ENCODE peak calls at places on chromosomes 2 and 18, in eight cellular contexts. X, K, T, M, W, B, D and F are unnamed samples.

GRCh38 chr2:11556101-11556806 is 22.4 kb downstream of the GREB1 start:
- DNase-seq in X (no peak), K (no peak), T (no peak), M (no peak), W (peak), B (peak), D (no peak), F (no peak)

GRCh38 chr2:71256421-71256820 is 29.5 kb upstream of the PAIP2B start:
- DNase-seq in X (no peak), K (no peak), T (no peak), M (no peak), W (no peak), B (no peak), D (no peak), F (no peak)

GRCh38 chr2:156321243-156321904 is 11.1 kb downstream of the NR4A2 start:
- DNase-seq in X (peak), K (peak), T (peak), M (no peak), W (peak), B (peak), D (no peak), F (no peak)

GRCh38 chr2:51859260-51859659 is 827.3 kb upstream of the NRXN1 start:
- DNase-seq in X (no peak), K (no peak), T (no peak), M (no peak), W (no peak), B (no peak), D (no peak), F (no peak)

GRCh38 chr2:16613475-16613874 is 52.2 kb downstream of the CYRIA start:
- DNase-seq in X (no peak), K (peak), T (peak), M (no peak), W (no peak), B (no peak), D (no peak), F (no peak)

GRCh38 chr2:175097297-175097696 is 70.7 kb downstream of the ATF2 start:
- DNase-seq in X (no peak), K (no peak), T (peak), M (no peak), W (no peak), B (peak), D (no peak), F (peak)

GRCh38 chr2:232480201-232481190 is 7.1 kb downstream of the ECEL1 start:
- DNase-seq in X (peak), K (no peak), T (no peak), M (no peak), W (no peak), B (no peak), D (no peak), F (no peak)

GRCh38 chr18:48923746-48924580 is 26.8 kb downstream of the SMAD7 start:
- DNase-seq in X (no peak), K (no peak), T (peak), M (no peak), W (no peak), B (peak), D (no peak), F (no peak)

GRCh38 chr2:38603402-38604265 is 906 bp upstream of the HNRNPLL start:
- DNase-seq in X (peak), K (peak), T (peak), M (peak), W (peak), B (peak), D (peak), F (peak)

GRCh38 chr18:50008306-50008705 is 186.6 kb downstream of the MYO5B start:
- DNase-seq in X (no peak), K (no peak), T (no peak), M (no peak), W (no peak), B (no peak), D (no peak), F (no peak)

GRCh38 chr2:105789745-105790466 is 45.2 kb downstream of the NCK2 start:
- DNase-seq in X (no peak), K (no peak), T (peak), M (peak), W (no peak), B (peak), D (peak), F (peak)

GRCh38 chr2:174682578-174683391 is 81.5 kb downstream of the CHRNA1 start:
- DNase-seq in X (peak), K (peak), T (peak), M (peak), W (peak), B (peak), D (peak), F (peak)

GRCh38 chr2:127086800-127087737 is 19.9 kb downstream of the BIN1 start:
- DNase-seq in X (peak), K (peak), T (peak), M (peak), W (peak), B (peak), D (no peak), F (peak)

GRCh38 chr2:7634370-7634769 is 717.2 kb downstream of the RNF144A start:
- DNase-seq in X (no peak), K (no peak), T (no peak), M (no peak), W (no peak), B (no peak), D (no peak), F (no peak)

GRCh38 chr2:3620834-3621233 is 25.9 kb downstream of the COLEC11 start:
- DNase-seq in X (no peak), K (no peak), T (no peak), M (no peak), W (no peak), B (peak), D (no peak), F (peak)

GRCh38 chr2:2147024-2147900 is 183.8 kb downstream of the MYT1L start:
- DNase-seq in X (no peak), K (peak), T (no peak), M (no peak), W (no peak), B (no peak), D (no peak), F (no peak)

GRCh38 chr2:203819434-203820133 is 48.0 kb upstream of the CTLA4 start:
- DNase-seq in X (no peak), K (no peak), T (no peak), M (peak), W (no peak), B (no peak), D (no peak), F (no peak)

GRCh38 chr18:35983818-35984217 is 11.3 kb downstream of the RMP24 start:
- DNase-seq in X (no peak), K (no peak), T (peak), M (no peak), W (no peak), B (peak), D (no peak), F (peak)

GRCh38 chr2:37602040-37602439 is 69.4 kb downstream of the CDC42EP3 start:
- DNase-seq in X (no peak), K (no peak), T (no peak), M (no peak), W (no peak), B (no peak), D (no peak), F (no peak)

GRCh38 chr2:200479617-200480292 is 30.1 kb downstream of the KCTD18 start:
- DNase-seq in X (no peak), K (no peak), T (peak), M (no peak), W (no peak), B (peak), D (no peak), F (peak)

GRCh38 chr18:46338213-46338612 is 234.0 kb downstream of the HAUS1 start:
- DNase-seq in X (no peak), K (peak), T (no peak), M (no peak), W (peak), B (no peak), D (no peak), F (no peak)

GRCh38 chr2:12950957-12951656 is 234.4 kb downstream of the TRIB2 start:
- DNase-seq in X (no peak), K (no peak), T (peak), M (no peak), W (no peak), B (peak), D (no peak), F (peak)

GRCh38 chr2:224951723-224952481 is 90.4 kb downstream of the DOCK10 start:
- DNase-seq in X (no peak), K (no peak), T (peak), M (no peak), W (no peak), B (no peak), D (no peak), F (no peak)

GRCh38 chr2:101630224-101630949 is 67.1 kb upstream of the MAP4K4 start:
- DNase-seq in X (no peak), K (no peak), T (no peak), M (no peak), W (no peak), B (no peak), D (no peak), F (no peak)

GRCh38 chr2:7566382-7566881 is 649.2 kb downstream of the RNF144A start:
- DNase-seq in X (no peak), K (no peak), T (no peak), M (no peak), W (no peak), B (no peak), D (no peak), F (no peak)

GRCh38 chr2:61898810-61899209 is 6.7 kb upstream of the COMMD1 start:
- DNase-seq in X (no peak), K (no peak), T (peak), M (no peak), W (peak), B (peak), D (no peak), F (peak)

GRCh38 chr2:134289225-134289624 is 35.4 kb downstream of the MGAT5 start:
- DNase-seq in X (no peak), K (no peak), T (no peak), M (peak), W (no peak), B (no peak), D (no peak), F (no peak)

GRCh38 chr2:63841254-63842022 is at the start of gene UGP2:
- DNase-seq in X (peak), K (peak), T (peak), M (peak), W (peak), B (peak), D (peak), F (peak)

GRCh38 chr2:197255550-197255949 is 55.0 kb downstream of the ANKRD44 start:
- DNase-seq in X (peak), K (peak), T (peak), M (peak), W (peak), B (peak), D (peak), F (peak)

GRCh38 chr18:13712400-13713131 is 13.8 kb downstream of the FAM210A start:
- DNase-seq in X (no peak), K (no peak), T (no peak), M (no peak), W (peak), B (no peak), D (no peak), F (no peak)

GRCh38 chr2:37317746-37318145 is 6.9 kb downstream of the PRKD3 start:
- DNase-seq in X (no peak), K (no peak), T (no peak), M (no peak), W (no peak), B (no peak), D (no peak), F (no peak)

DNA sequence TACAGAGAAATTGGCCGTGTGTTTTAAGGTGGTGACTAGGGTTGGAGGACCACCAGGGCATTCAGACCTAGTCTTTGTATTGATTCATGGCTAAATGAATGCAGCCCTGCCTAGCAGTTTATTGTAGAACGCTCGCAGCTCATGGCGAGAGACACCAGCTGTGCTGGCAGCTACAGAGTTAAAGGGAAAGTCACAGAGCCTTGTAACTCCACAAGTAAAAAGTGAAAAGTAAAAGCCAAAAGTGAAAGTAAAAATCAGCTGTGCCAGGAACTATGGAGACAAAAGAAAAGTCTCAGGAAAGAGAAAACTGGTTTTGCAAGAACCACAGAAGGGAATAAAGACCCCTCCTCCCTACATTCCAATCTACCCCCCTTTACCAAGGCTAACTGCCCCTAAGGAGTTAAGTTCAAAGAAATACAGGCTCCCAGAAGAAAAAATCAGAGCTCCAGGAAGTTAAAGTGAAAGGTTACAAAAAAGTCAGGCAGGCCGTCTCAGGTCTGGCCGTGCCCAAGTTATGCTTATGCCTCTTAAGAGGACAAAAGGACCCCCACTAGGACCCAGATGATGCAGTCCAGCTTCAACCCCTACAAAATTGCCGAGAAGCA is 46.4 kb upstream of the SELENOI start:
- DNase-seq in X (no peak), K (peak), T (peak), M (no peak), W (peak), B (peak), D (no peak), F (peak)
- H3K27ac ChIP-seq in X (peak), K (no peak), T (peak), M (peak), W (no peak), B (peak), D (no peak), F (peak)

GRCh38 chr2:178877874-178878273 is 70.7 kb upstream of the TTN start:
- DNase-seq in X (no peak), K (no peak), T (no peak), M (no peak), W (no peak), B (no peak), D (no peak), F (no peak)
- H3K4me3 ChIP-seq in X (no peak), K (no peak), T (no peak), M (no peak), W (no peak), B (no peak), D (no peak), F (no peak)

DNA sequence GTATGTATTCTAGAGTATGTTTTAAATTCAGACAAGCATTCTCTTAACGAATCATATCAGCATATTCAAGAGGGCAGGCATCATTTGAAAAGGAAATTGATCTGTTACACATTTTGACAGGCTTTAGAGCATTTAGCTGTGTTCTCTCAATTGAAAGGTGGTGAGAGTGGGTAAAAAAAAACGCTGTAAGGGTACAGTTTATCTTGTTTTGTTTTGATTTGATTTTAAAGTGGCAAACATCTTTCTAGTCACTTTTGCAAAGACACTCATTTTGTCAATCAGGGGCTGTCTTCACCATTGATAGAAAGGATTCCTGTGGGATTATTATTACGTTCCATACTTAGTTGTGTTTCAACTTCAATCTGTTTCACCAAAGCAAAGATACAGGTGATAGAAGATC is 2.2 kb downstream of the CDH19 start:
- DNase-seq in X (no peak), K (no peak), T (no peak), M (no peak), W (no peak), B (no peak), D (no peak), F (no peak)
- H3K27ac ChIP-seq in X (no peak), K (no peak), T (no peak), M (no peak), W (no peak), B (no peak), D (no peak), F (no peak)

GRCh38 chr2:205682239-205683021 is at the start of gene NRP2:
- DNase-seq in X (peak), K (peak), T (peak), M (peak), W (peak), B (peak), D (no peak), F (peak)
- H3K4me3 ChIP-seq in X (peak), K (peak), T (peak), M (peak), W (peak), B (peak), D (no peak), F (peak)

GRCh38 chr2:240705204-240705781 is 13.6 kb downstream of the AQP12A start:
- DNase-seq in X (peak), K (no peak), T (no peak), M (peak), W (no peak), B (no peak), D (no peak), F (no peak)
- H3K27ac ChIP-seq in X (no peak), K (no peak), T (no peak), M (no peak), W (no peak), B (no peak), D (no peak), F (no peak)

DNA sequence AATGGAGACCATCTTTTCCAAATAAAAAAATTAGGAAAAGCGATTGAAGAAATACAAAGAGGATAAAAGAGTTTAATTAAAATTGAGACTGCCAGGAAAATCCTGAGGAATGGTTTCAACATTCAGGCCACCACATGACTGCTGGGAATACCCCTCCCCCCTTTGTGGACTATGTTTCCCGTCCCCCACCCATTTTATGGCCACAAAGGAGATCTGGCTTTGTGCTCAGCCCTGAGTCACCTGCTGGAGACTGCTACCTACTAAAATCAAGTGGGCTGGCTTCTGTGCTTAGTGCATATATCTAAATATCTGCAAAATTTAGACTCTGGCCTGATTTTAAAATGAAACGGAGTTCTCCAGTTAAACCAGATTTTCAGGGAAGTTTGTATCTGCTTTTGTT is 10.1 kb downstream of the RND3 start:
- DNase-seq in X (peak), K (no peak), T (peak), M (no peak), W (no peak), B (peak), D (no peak), F (no peak)
- H3K4me3 ChIP-seq in X (no peak), K (no peak), T (peak), M (no peak), W (no peak), B (peak), D (no peak), F (no peak)

DNA sequence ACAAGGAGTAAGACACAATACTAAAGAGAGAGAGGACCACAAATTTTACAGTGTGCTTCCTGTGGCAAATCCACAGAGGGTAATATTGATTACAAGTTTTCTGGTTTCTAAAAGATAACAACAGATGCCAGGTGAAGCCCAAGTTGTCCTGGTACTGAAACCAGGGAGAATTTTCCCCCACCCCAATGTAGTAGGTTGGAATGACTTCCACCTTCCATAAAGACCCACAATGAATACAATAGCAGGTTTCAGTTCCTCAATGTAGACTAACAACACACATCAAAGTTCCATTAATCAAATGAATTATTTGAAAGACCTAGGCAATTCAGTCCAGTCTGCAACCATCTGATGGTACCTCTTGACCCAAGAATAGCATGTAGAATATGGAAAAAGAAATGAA is 44.0 kb upstream of the TMEM247 start:
- DNase-seq in X (no peak), K (no peak), T (no peak), M (no peak), W (no peak), B (no peak), D (no peak), F (no peak)
- H3K27ac ChIP-seq in X (no peak), K (no peak), T (no peak), M (no peak), W (no peak), B (peak), D (no peak), F (peak)

DNA sequence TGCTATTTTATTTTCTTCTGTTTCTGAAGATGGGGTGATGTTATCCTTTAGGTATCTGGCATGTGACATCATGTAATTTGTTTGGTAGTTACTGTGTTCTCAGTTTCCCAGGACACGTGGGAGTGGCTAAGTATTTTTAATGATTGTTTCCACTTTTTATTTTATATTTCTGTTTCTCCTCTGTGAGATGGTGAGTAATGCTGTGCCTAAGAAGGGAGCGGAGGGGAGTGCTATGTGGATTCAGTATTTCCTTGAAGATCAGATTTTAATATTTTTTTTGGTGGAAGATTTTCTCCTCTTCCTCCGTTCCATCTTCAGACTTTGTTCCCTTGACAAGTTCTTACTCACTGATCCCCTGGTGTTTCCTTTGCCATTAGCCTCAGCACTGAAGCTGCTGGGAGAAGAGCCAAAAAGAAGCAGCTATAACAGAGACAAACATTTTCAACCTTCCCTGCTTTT is 180.0 kb upstream of the MMADHC start:
- DNase-seq in X (no peak), K (no peak), T (peak), M (no peak), W (peak), B (peak), D (no peak), F (peak)
- H3K4me3 ChIP-seq in X (no peak), K (no peak), T (peak), M (no peak), W (no peak), B (peak), D (no peak), F (no peak)